ENCODE peak calls at places on chromosome 4, in five cellular contexts. F is GM12878, U is upper lobe of left lung, T is HepG2, X is K562. L is an unnamed sample.

GRCh38 chr4:30821891-30822612 is 101.9 kb downstream of the PCDH7 start:
- ATAC-seq in X (no peak), U (peak; percentile 40), T (no peak), F (no peak), L (no peak)

GRCh38 chr4:57369446-57369845 is 259.3 kb upstream of the IGFBP7 start:
- ATAC-seq in U (no peak), T (no peak), F (no peak), X (no peak), L (no peak)

GRCh38 chr4:166896254-166896653 is 338.0 kb downstream of the SPOCK3 start:
- ATAC-seq in F (peak; percentile 72), T (no peak), U (no peak), X (no peak), L (no peak)

GRCh38 chr4:87481342-87481741 is 47.8 kb downstream of the SPARCL1 start:
- ATAC-seq in T (no peak), X (no peak), U (no peak), F (no peak), L (no peak)

GRCh38 chr4:25638221-25638601 is 17.4 kb upstream of the SLC34A2 start:
- ATAC-seq in F (no peak), X (no peak), U (peak; percentile 7), T (no peak), L (no peak)

GRCh38 chr4:125314676-125315570 is at the start of gene FAT4:
- ATAC-seq in F (peak; percentile 60), T (peak; percentile 95), X (peak; percentile 86), U (peak; percentile 93), L (peak; percentile 96)

GRCh38 chr4:140188975-140189374 is 35.0 kb upstream of the MAML3 start:
- ATAC-seq in X (no peak), T (no peak), U (peak; percentile 55), F (no peak), L (peak; percentile 71)

GRCh38 chr4:159400782-159401712 is 298.2 kb downstream of the RAPGEF2 start:
- ATAC-seq in T (peak; percentile 55), F (no peak), U (peak; percentile 56), X (peak; percentile 59), L (no peak)

GRCh38 chr4:34271479-34272355 is 1972.6 kb downstream of the ARAP2 start:
- ATAC-seq in X (no peak), F (no peak), U (no peak), T (no peak), L (no peak)

GRCh38 chr4:3486556-3487270 is 23.6 kb downstream of the DOK7 start:
- ATAC-seq in T (peak; percentile 12), X (peak; percentile 23), U (no peak), F (no peak), L (no peak)

GRCh38 chr4:37882665-37883296 is 8.1 kb upstream of the TBC1D1 start:
- ATAC-seq in X (no peak), F (no peak), T (no peak), U (no peak), L (no peak)

GRCh38 chr4:129966175-129966574 is 870.2 kb downstream of the C4orf33 start:
- ATAC-seq in U (no peak), X (no peak), T (no peak), F (peak; percentile 60), L (no peak)

GRCh38 chr4:128347930-128348660 is 60.5 kb upstream of the PGRMC2 start:
- ATAC-seq in X (peak; percentile 57), T (no peak), F (no peak), U (peak; percentile 35), L (no peak)

GRCh38 chr4:55444822-55445221 is 49.1 kb downstream of the TMEM165 start:
- ATAC-seq in X (peak; percentile 52), U (no peak), T (no peak), F (no peak), L (no peak)

GRCh38 chr4:152486414-152487389 is 49.2 kb downstream of the FBXW7 start:
- ATAC-seq in U (no peak), F (peak; percentile 25), T (peak; percentile 31), X (no peak), L (no peak)

GRCh38 chr4:141348589-141348988 is 127.9 kb downstream of the ZNF330 start:
- ATAC-seq in T (no peak), F (peak; percentile 21), U (no peak), X (no peak), L (no peak)

DNA sequence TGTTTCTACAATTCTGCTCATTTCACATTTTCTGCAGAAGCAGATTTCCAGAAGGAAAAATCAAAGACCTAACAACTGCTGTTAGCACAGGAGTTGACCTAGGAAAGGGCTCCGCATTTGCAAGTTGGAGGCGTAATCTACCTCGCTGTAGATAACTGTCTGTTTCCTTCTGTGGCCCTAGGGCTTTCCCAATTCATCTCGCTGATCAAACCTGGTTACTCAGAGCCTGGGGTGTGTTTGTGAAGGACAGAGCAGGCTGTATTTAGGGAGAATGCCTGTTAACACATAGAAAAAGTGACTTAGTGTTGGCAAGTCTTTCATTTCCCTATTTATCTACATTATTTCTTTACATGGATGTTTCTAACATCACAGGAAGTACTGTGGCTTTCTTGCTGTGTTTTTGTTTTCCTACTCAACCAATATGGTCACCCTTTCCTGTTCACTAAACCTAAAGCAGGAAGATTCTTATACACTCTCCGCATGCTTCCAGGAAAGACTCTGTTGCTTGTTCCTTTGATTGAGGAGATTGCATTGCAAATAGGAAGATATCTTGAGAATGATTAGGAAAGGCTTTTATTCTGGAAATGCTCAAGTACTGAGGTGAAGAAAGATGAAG is 40.5 kb downstream of the AGA start:
- ATAC-seq in U (no peak), F (no peak), X (no peak), T (no peak), L (no peak)
- H3K27ac ChIP-seq in U (no peak overlapping the region), F (no peak overlapping the region), X (no peak overlapping the region), T (no peak overlapping the region), L (no peak overlapping the region)

GRCh38 chr4:110634320-110635154 is 11.7 kb upstream of the PITX2 start:
- ATAC-seq in F (no peak), T (no peak), U (no peak), X (no peak), L (no peak)
- H3K27me3 ChIP-seq in F (peaks cover 49% of the 10 kb centered on the region), T (peaks cover 82% of the 10 kb centered on the region), U (peaks cover 66% of the 10 kb centered on the region), X (peaks cover 59% of the 10 kb centered on the region), L (peaks cover 100% of the 10 kb centered on the region)

GRCh38 chr4:161916010-161916409 is 247.8 kb downstream of the FSTL5 start:
- ATAC-seq in T (no peak), F (no peak), X (no peak), U (no peak), L (no peak)
- TF ChIP-seq EP300 in T (no peak), F (no peak), X (no peak), U (no peak), L (no peak)

GRCh38 chr4:1038948-1039492 is 27.6 kb downstream of the FGFRL1 start:
- ATAC-seq in T (peak; percentile 10), U (no peak), F (no peak), X (no peak), L (no peak)
- H3K27ac ChIP-seq in T (no peak overlapping the region), U (no peak overlapping the region), F (no peak overlapping the region), X (peak overlapping the region; percentile 88), L (no peak overlapping the region)

L was measured in gastroesophageal sphincter.